ENCODE peak calls at places on chromosomes 16 and 17, in five cellular contexts. Y is CD8-positive, alpha-beta memory T cell; R is substantia nigra; T is activated CD4-positive, CD25-positive, alpha-beta regulatory T cell; G is endodermal cell. S is an unnamed sample.

GRCh38 chr16:11627822-11628457 is 40.3 kb upstream of the SNN start:
- DNase-seq in Y (no peak), R (no peak), T (no peak), G (no peak), S (no peak)

GRCh38 chr16:79211581-79211980 is 389.0 kb downstream of the MAF start:
- DNase-seq in Y (no peak), R (peak), T (no peak), G (peak), S (no peak)

GRCh38 chr16:46673320-46674013 is 15.5 kb downstream of the VPS35 start:
- DNase-seq in Y (peak), R (no peak), T (no peak), G (peak), S (peak)

GRCh38 chr17:71379512-71379911 is 741.3 kb upstream of the SOX9 start:
- DNase-seq in Y (no peak), R (no peak), T (no peak), G (no peak), S (no peak)

GRCh38 chr17:78241277-78242023 is 10.0 kb downstream of the TMEM235 start:
- DNase-seq in Y (no peak), R (peak), T (no peak), G (peak), S (no peak)

GRCh38 chr17:61862105-61862574 is 1.2 kb downstream of the BRIP1 start:
- DNase-seq in Y (no peak), R (no peak), T (no peak), G (no peak), S (no peak)

GRCh38 chr16:30953511-30954124 is 3.9 kb upstream of the SETD1A start:
- DNase-seq in Y (peak), R (peak), T (peak), G (peak), S (peak)

GRCh38 chr17:63311416-63311937 is 134.6 kb downstream of the CYB561 start:
- DNase-seq in Y (no peak), R (no peak), T (no peak), G (no peak), S (no peak)

GRCh38 chr17:1365445-1366039 is 34.5 kb downstream of the YWHAE start:
- DNase-seq in Y (peak), R (peak), T (no peak), G (peak), S (peak)

GRCh38 chr16:57775661-57776469 is 26.4 kb downstream of the KIFC3 start:
- DNase-seq in Y (no peak), R (peak), T (no peak), G (peak), S (no peak)

GRCh38 chr17:1645207-1646171 is at the start of gene SCARF1:
- DNase-seq in Y (no peak), R (no peak), T (no peak), G (peak), S (no peak)

GRCh38 chr16:30082545-30083090 is 6.8 kb downstream of the PPP4C start:
- DNase-seq in Y (no peak), R (no peak), T (no peak), G (no peak), S (no peak)

GRCh38 chr17:40225151-40225550 is 6.0 kb downstream of the WIPF2 start:
- DNase-seq in Y (no peak), R (no peak), T (no peak), G (no peak), S (no peak)

GRCh38 chr17:77681820-77682219 is 276.7 kb upstream of the TNRC6C start:
- DNase-seq in Y (no peak), R (no peak), T (no peak), G (peak), S (no peak)

GRCh38 chr17:2634361-2634960 is 41.0 kb downstream of the PAFAH1B1 start:
- DNase-seq in Y (no peak), R (no peak), T (no peak), G (peak), S (no peak)

GRCh38 chr17:71969500-71969899 is 151.3 kb upstream of the SOX9 start:
- DNase-seq in Y (no peak), R (no peak), T (no peak), G (no peak), S (no peak)

GRCh38 chr17:5031365-5032082 is 3.7 kb downstream of the SLC52A1 start:
- DNase-seq in Y (peak), R (peak), T (peak), G (peak), S (peak)

GRCh38 chr17:30393911-30394867 is 15.5 kb downstream of the CPD start:
- DNase-seq in Y (no peak), R (no peak), T (no peak), G (no peak), S (no peak)

GRCh38 chr16:67915831-67916723 is 15.6 kb downstream of the CTRL start:
- DNase-seq in Y (no peak), R (no peak), T (no peak), G (no peak), S (no peak)

GRCh38 chr17:70394430-70394829 is 225.1 kb downstream of the KCNJ2 start:
- DNase-seq in Y (no peak), R (no peak), T (no peak), G (no peak), S (no peak)

GRCh38 chr17:29237476-29238132 is 9.1 kb upstream of the CRYBA1 start:
- DNase-seq in Y (no peak), R (no peak), T (no peak), G (peak), S (no peak)

GRCh38 chr16:67525176-67525860 is 3.3 kb upstream of the RIPOR1 start:
- DNase-seq in Y (no peak), R (no peak), T (no peak), G (no peak), S (no peak)

GRCh38 chr17:49674507-49674906 is 3.4 kb downstream of the SPOP start:
- DNase-seq in Y (no peak), R (no peak), T (no peak), G (no peak), S (no peak)

GRCh38 chr17:43702636-43703035 is 40.9 kb upstream of the MEOX1 start:
- DNase-seq in Y (no peak), R (no peak), T (no peak), G (peak), S (no peak)

GRCh38 chr16:49712567-49712966 is 143.3 kb downstream of the ZNF423 start:
- DNase-seq in Y (no peak), R (no peak), T (no peak), G (no peak), S (no peak)

GRCh38 chr17:41329279-41329925 is 13.9 kb upstream of the KRTAP17-1 start:
- DNase-seq in Y (no peak), R (no peak), T (no peak), G (peak), S (no peak)

GRCh38 chr17:77324227-77324626 is 183.5 kb downstream of the SEC14L1 start:
- DNase-seq in Y (no peak), R (no peak), T (no peak), G (peak), S (no peak)

GRCh38 chr17:80795737-80796136 is 195.9 kb upstream of the CHMP6 start:
- DNase-seq in Y (no peak), R (peak), T (no peak), G (peak), S (no peak)

GRCh38 chr16:75402821-75403475 is 30.4 kb downstream of the CFDP1 start:
- DNase-seq in Y (no peak), R (no peak), T (no peak), G (no peak), S (no peak)

GRCh38 chr17:64084086-64084939 is 45.6 kb downstream of the ERN1 start:
- DNase-seq in Y (no peak), R (no peak), T (no peak), G (no peak), S (no peak)

GRCh38 chr17:7912927-7913524 is 3.1 kb downstream of the RNF227 start:
- DNase-seq in Y (no peak), R (no peak), T (no peak), G (peak), S (no peak)

GRCh38 chr17:18185391-18185790 is 1.8 kb downstream of the ALKBH5 start:
- DNase-seq in Y (no peak), R (no peak), T (no peak), G (no peak), S (no peak)

GRCh38 chr17:56549501-56549900 is 44.0 kb upstream of the NOG start:
- DNase-seq in Y (no peak), R (no peak), T (no peak), G (no peak), S (no peak)

GRCh38 chr17:65723356-65723928 is 162.0 kb upstream of the AXIN2 start:
- DNase-seq in Y (no peak), R (no peak), T (no peak), G (no peak), S (no peak)

GRCh38 chr17:63475491-63476412 is 1.1 kb upstream of the ACE start:
- DNase-seq in Y (no peak), R (no peak), T (no peak), G (peak), S (no peak)